ENCODE peak calls at places on chromosomes 2 and 18, in seven cellular contexts. I is foreskin fibroblast, S is NCI-H510A treated with DMSO at 0.1 percent for 48 hours, T is GM23248, R is fibroblast of mammary gland, Z is mesothelial cell of epicardium, M is renal cortical epithelial cell. F is an unnamed sample.

GRCh38 chr18:35582899-35583558 is 1.5 kb downstream of the GALNT1 start:
- DNase-seq in Z (no peak), M (peak), S (peak), R (peak), T (peak), I (peak), F (peak)

GRCh38 chr2:205642562-205643350 is 39.5 kb upstream of the NRP2 start:
- DNase-seq in Z (no peak), M (no peak), R (no peak), I (no peak), S (no peak), T (no peak), F (no peak)

GRCh38 chr18:172361-172760 is 14.0 kb downstream of the USP14 start:
- DNase-seq in R (no peak), I (no peak), M (no peak), S (no peak), T (no peak), Z (no peak), F (no peak)

GRCh38 chr2:11983401-11983800 is 237.0 kb downstream of the LPIN1 start:
- DNase-seq in Z (no peak), M (no peak), S (no peak), R (no peak), I (no peak), T (no peak), F (no peak)

GRCh38 chr2:176066645-176067586 is 16.8 kb downstream of the EVX2 start:
- DNase-seq in M (no peak), I (no peak), T (no peak), S (no peak), R (no peak), Z (no peak), F (no peak)

GRCh38 chr2:162245051-162245450 is 1.8 kb upstream of the FAP start:
- DNase-seq in M (peak), T (peak), I (no peak), Z (no peak), R (peak), S (no peak), F (no peak)

GRCh38 chr2:231713738-231714638 is 5.7 kb downstream of the PTMA start:
- DNase-seq in Z (peak), M (peak), R (peak), I (peak), S (peak), T (peak), F (peak)

GRCh38 chr2:234500394-234501006 is 3.6 kb upstream of the ARL4C start:
- DNase-seq in S (peak), M (peak), T (peak), R (peak), I (peak), Z (no peak), F (peak)

GRCh38 chr2:156562136-156562535 is 126.0 kb downstream of the GPD2 start:
- DNase-seq in Z (no peak), R (no peak), S (peak), I (no peak), M (no peak), T (no peak), F (no peak)

GRCh38 chr2:40859617-40860016 is 407.7 kb upstream of the SLC8A1 start:
- DNase-seq in Z (no peak), I (no peak), S (no peak), T (no peak), M (no peak), R (no peak), F (no peak)

GRCh38 chr2:38741542-38741852 is 9.7 kb downstream of the SRSF7 start:
- DNase-seq in Z (no peak), T (no peak), I (no peak), M (no peak), S (no peak), R (no peak), F (no peak)

GRCh38 chr2:9970386-9971044 is 19.0 kb downstream of the GRHL1 start:
- DNase-seq in T (peak), Z (no peak), I (no peak), S (no peak), M (no peak), R (peak), F (no peak)

GRCh38 chr2:237235383-237236095 is 149.8 kb downstream of the COPS8 start:
- DNase-seq in M (peak), T (peak), S (no peak), I (peak), R (peak), Z (no peak), F (peak)

GRCh38 chr18:5879479-5879882 is 15.8 kb downstream of the TMEM200C start:
- DNase-seq in M (peak), S (peak), I (peak), R (peak), T (peak), Z (no peak), F (peak)

GRCh38 chr2:207692206-207693065 is 19.0 kb upstream of the CCNYL1 start:
- DNase-seq in R (peak), T (peak), S (no peak), I (no peak), M (no peak), Z (no peak), F (peak)

GRCh38 chr2:9154061-9154460 is 52.6 kb upstream of the ASAP2 start:
- DNase-seq in Z (no peak), T (no peak), I (no peak), S (no peak), M (no peak), R (no peak), F (no peak)

GRCh38 chr2:126558029-126558428 is 97.9 kb upstream of the GYPC start:
- DNase-seq in M (no peak), I (no peak), Z (no peak), R (no peak), S (no peak), T (no peak), F (no peak)

GRCh38 chr2:150750726-150751125 is 263.3 kb upstream of the RND3 start:
- DNase-seq in Z (no peak), T (no peak), I (no peak), S (no peak), M (no peak), R (no peak), F (no peak)

GRCh38 chr18:3450358-3451107 is 561 bp downstream of the TGIF1 start:
- DNase-seq in R (peak), M (no peak), T (peak), I (no peak), Z (peak), S (no peak), F (peak)

GRCh38 chr2:221844187-221844586 is 272.1 kb upstream of the EPHA4 start:
- DNase-seq in M (peak), T (no peak), R (no peak), S (peak), I (no peak), Z (no peak), F (no peak)

GRCh38 chr18:79851981-79852380 is 54.2 kb downstream of the KCNG2 start:
- DNase-seq in T (no peak), S (no peak), I (no peak), R (no peak), Z (no peak), M (no peak), F (no peak)

GRCh38 chr2:105896765-105897163 is 152.1 kb downstream of the NCK2 start:
- DNase-seq in S (no peak), M (no peak), T (no peak), I (no peak), Z (no peak), R (no peak), F (no peak)

GRCh38 chr18:7902399-7902839 is 335.3 kb downstream of the PTPRM start:
- DNase-seq in Z (no peak), R (peak), M (no peak), S (no peak), T (peak), I (peak), F (peak)

GRCh38 chr2:64203131-64204005 is 59.1 kb upstream of the PELI1 start:
- DNase-seq in Z (no peak), S (no peak), T (peak), R (peak), M (peak), I (peak), F (peak)

GRCh38 chr18:22838221-22838620 is 94.9 kb upstream of the RBBP8 start:
- DNase-seq in S (no peak), T (peak), I (no peak), R (no peak), M (no peak), Z (no peak), F (peak)

F was measured in IMR-90.